ENCODE peak calls at places on chromosomes 1 and 21, in nine cellular contexts. C is aorta; O is tibial nerve; F is CD4-positive, CD25-positive, alpha-beta regulatory T cell; A is pancreas; E is ovary; T is tibial artery; Z is stomach; L is lower lobe of right lung. R is an unnamed sample. For H3K36me3, the result is how much of the 10 kb centered on the place peaks cover.

GRCh38 chr1:181398544-181398943 is 84.8 kb upstream of the CACNA1E start:
- DNase-seq in L (no peak), E (no peak), F (no peak), O (no peak), A (no peak), Z (no peak), C (no peak), T (no peak), R (peak)

GRCh38 chr1:207025144-207025880 is 7.2 kb downstream of the C1orf116 start:
- DNase-seq in F (no peak), C (no peak), E (no peak), O (no peak), T (no peak), L (peak), Z (peak), A (no peak), R (no peak)

GRCh38 chr21:45867671-45868081 is 113.9 kb upstream of the COL6A1 start:
- DNase-seq in Z (peak), E (no peak), O (no peak), L (peak), F (no peak), A (no peak), T (peak), C (peak), R (no peak)

GRCh38 chr1:235923466-235924008 is 56.8 kb upstream of the LYST start:
- DNase-seq in Z (no peak), F (peak), A (no peak), L (no peak), C (no peak), O (no peak), T (no peak), E (no peak), R (no peak)

GRCh38 chr1:55155522-55155921 is 59.6 kb downstream of the USP24 start:
- DNase-seq in C (no peak), T (peak), E (no peak), A (peak), L (peak), Z (peak), F (no peak), O (peak), R (no peak)

GRCh38 chr1:239719642-239720258 is 333.4 kb downstream of the CHRM3 start:
- DNase-seq in O (no peak), A (no peak), C (no peak), L (no peak), F (peak), E (no peak), Z (no peak), T (no peak), R (no peak)

GRCh38 chr1:18241932-18242331 is 134.3 kb downstream of the IGSF21 start:
- DNase-seq in A (no peak), E (no peak), L (no peak), O (no peak), Z (no peak), F (no peak), T (no peak), C (no peak), R (no peak)

GRCh38 chr1:161932668-161933067 is 91.0 kb downstream of the OLFML2B start:
- DNase-seq in C (no peak), L (no peak), O (peak), Z (no peak), F (no peak), E (no peak), T (peak), A (no peak), R (no peak)

GRCh38 chr1:202072211-202072610 is 50.5 kb upstream of the GPR37L1 start:
- DNase-seq in E (no peak), O (no peak), L (no peak), Z (peak), C (no peak), F (no peak), A (no peak), T (no peak), R (no peak)

GRCh38 chr1:1455366-1455884 is 5.9 kb downstream of the ATAD3C start:
- DNase-seq in L (no peak), Z (no peak), E (no peak), C (no peak), O (no peak), F (no peak), A (no peak), T (no peak), R (no peak)

GRCh38 chr1:79663916-79664315 is 657.4 kb upstream of the ADGRL4 start:
- DNase-seq in O (no peak), F (no peak), C (no peak), E (no peak), Z (no peak), T (no peak), L (no peak), A (no peak), R (no peak)

GRCh38 chr1:187842406-187843165 is 1013.8 kb downstream of the PLA2G4A start:
- DNase-seq in L (no peak), A (no peak), O (no peak), C (peak), E (no peak), F (no peak), T (no peak), Z (no peak), R (no peak)

GRCh38 chr1:156134716-156135435 is 18.5 kb upstream of the SEMA4A start:
- DNase-seq in E (peak), A (no peak), F (no peak), O (no peak), T (no peak), C (no peak), Z (no peak), L (no peak), R (no peak)

GRCh38 chr1:221845650-221846371 is 103.9 kb upstream of the DUSP10 start:
- DNase-seq in C (no peak), Z (peak), L (no peak), F (no peak), O (no peak), T (peak), E (no peak), A (peak), R (no peak)

GRCh38 chr1:223683586-223684487 is 18.3 kb upstream of the CAPN8 start:
- DNase-seq in F (peak), T (no peak), C (no peak), E (peak), O (peak), Z (peak), A (peak), L (no peak), R (no peak)

GRCh38 chr1:221858758-221859157 is 116.9 kb upstream of the DUSP10 start:
- DNase-seq in F (no peak), Z (no peak), C (no peak), E (no peak), L (no peak), A (no peak), T (no peak), O (no peak), R (no peak)

GRCh38 chr1:151837197-151837596 is 2.4 kb downstream of the C2CD4D start:
- DNase-seq in E (no peak), Z (no peak), L (no peak), A (no peak), C (no peak), F (peak), T (no peak), O (no peak), R (no peak)

GRCh38 chr1:59691261-59691660 is 123.5 kb upstream of the HOOK1 start:
- DNase-seq in L (no peak), A (no peak), Z (no peak), E (peak), O (peak), C (no peak), T (peak), F (no peak), R (no peak)

GRCh38 chr1:55286851-55287602 is 71.9 kb upstream of the USP24 start:
- DNase-seq in C (no peak), E (no peak), F (no peak), Z (no peak), A (no peak), O (no peak), T (no peak), L (no peak), R (no peak)

GRCh38 chr1:61539720-61540462 is 185.1 kb downstream of the TM2D1 start:
- DNase-seq in T (peak), F (no peak), L (no peak), Z (no peak), A (no peak), O (no peak), E (peak), C (no peak), R (no peak)

GRCh38 chr1:209871430-209871829 is 43.7 kb downstream of the UTP25 start:
- DNase-seq in C (no peak), O (no peak), T (no peak), A (no peak), L (no peak), F (no peak), Z (no peak), E (no peak), R (no peak)

GRCh38 chr1:218374972-218375371 is 29.8 kb downstream of the TGFB2 start:
- DNase-seq in O (no peak), C (no peak), L (no peak), Z (no peak), E (no peak), T (no peak), A (no peak), F (no peak), R (no peak)

GRCh38 chr21:45326834-45327457 is 39.3 kb upstream of the POFUT2 start:
- DNase-seq in C (peak), A (no peak), F (no peak), Z (no peak), T (no peak), E (no peak), L (peak), O (no peak), R (no peak)

GRCh38 chr1:211280910-211281309 is 21.7 kb downstream of the RCOR3 start:
- DNase-seq in A (no peak), C (no peak), O (no peak), Z (no peak), L (no peak), T (no peak), E (no peak), F (no peak), R (no peak)

GRCh38 chr1:176206006-176206960 is 803 bp downstream of the COP1 start:
- DNase-seq in O (peak), T (no peak), L (peak), E (peak), F (peak), C (peak), A (peak), Z (peak), R (no peak)

GRCh38 chr1:220528679-220529529 is 968 bp downstream of the MARK1 start:
- DNase-seq in Z (no peak), A (no peak), O (peak), L (no peak), T (peak), C (peak), E (peak), F (no peak), R (peak)

GRCh38 chr1:57987507-57987906 is 559.0 kb downstream of the OMA1 start:
- DNase-seq in Z (no peak), F (no peak), A (no peak), T (no peak), O (no peak), E (no peak), L (no peak), C (no peak), R (no peak)

GRCh38 chr1:33653226-33653625 is 180.8 kb downstream of the ZSCAN20 start:
- DNase-seq in A (peak), L (no peak), C (no peak), O (no peak), E (no peak), F (no peak), Z (no peak), T (no peak), R (no peak)

GRCh38 chr1:28582248-28582615 is 9.8 kb upstream of the RAB42 start:
- DNase-seq in O (no peak), T (peak), Z (no peak), F (no peak), C (no peak), L (no peak), A (no peak), E (peak), R (no peak)

GRCh38 chr1:221887091-221887746 is 145.3 kb upstream of the DUSP10 start:
- DNase-seq in O (peak), C (peak), E (no peak), A (peak), F (no peak), Z (peak), T (peak), L (peak), R (no peak)

DNA sequence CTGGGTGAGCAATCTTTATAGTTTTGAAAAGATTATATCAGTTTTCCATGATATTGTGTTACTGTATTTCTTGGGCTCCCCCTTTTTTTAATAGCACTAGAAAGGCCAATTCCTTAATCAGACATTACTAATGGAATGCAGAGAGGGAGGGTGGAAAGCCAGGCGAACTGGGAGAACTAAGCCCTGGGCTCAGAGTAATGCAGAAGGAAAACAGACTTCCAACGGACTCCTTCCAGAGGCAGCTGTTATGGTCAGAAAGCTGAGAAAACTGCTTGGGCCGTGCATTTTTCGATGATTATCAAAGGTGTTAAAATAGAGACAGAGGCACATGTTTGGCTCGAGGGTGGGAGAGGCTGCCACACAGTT is 206.4 kb downstream of the FOXD2 start:
- DNase-seq in T (no peak), C (no peak), F (no peak), A (no peak), O (no peak), Z (no peak), E (no peak), L (no peak), R (no peak)
- H3K36me3 ChIP-seq in T (under half), C (under half), F (under half), A (under half), O (under half), Z (under half), E (under half), L (under half), R (under half)

DNA sequence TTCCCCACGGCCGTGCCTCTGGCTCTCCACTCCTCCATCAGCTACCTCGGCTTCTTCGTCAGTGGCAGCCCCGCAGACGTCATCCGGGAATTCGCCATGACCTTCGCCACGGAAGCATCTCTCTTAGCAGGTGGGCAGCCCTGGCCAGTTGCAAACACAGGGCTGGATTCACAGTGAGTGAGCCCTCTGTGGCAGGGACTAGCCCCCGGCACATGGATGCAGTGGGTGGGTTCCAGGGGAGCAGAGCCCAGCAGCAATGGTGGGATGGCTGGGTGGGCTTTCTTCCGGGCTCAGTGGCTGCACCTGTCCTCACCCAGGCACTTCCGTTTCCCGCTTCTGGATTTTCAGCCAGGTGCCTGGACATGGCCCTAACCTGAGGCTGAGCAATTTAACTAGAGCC is 9.4 kb downstream of the UBASH3A start:
- DNase-seq in C (no peak), L (no peak), E (no peak), F (no peak), O (no peak), A (no peak), Z (no peak), T (no peak), R (no peak)
- H3K36me3 ChIP-seq in C (under half), L (under half), E (under half), F (half or more), O (under half), A (under half), Z (under half), T (under half), R (under half)

GRCh38 chr1:205610036-205610435 is 21.8 kb downstream of the ELK4 start:
- DNase-seq in O (no peak), E (no peak), C (no peak), F (no peak), A (no peak), T (no peak), L (no peak), Z (no peak), R (no peak)
- H3K36me3 ChIP-seq in O (under half), E (under half), C (under half), F (under half), A (under half), T (under half), L (under half), Z (half or more), R (under half)

GRCh38 chr1:20770314-20771087 is 16.6 kb downstream of the HP1BP3 start:
- DNase-seq in T (no peak), O (no peak), L (no peak), F (no peak), A (no peak), C (no peak), E (no peak), Z (no peak), R (no peak)

GRCh38 chr1:20771780-20772179 is 15.3 kb downstream of the HP1BP3 start:
- DNase-seq in Z (no peak), F (no peak), L (no peak), C (no peak), E (no peak), O (no peak), T (no peak), A (no peak), R (no peak)

DNA sequence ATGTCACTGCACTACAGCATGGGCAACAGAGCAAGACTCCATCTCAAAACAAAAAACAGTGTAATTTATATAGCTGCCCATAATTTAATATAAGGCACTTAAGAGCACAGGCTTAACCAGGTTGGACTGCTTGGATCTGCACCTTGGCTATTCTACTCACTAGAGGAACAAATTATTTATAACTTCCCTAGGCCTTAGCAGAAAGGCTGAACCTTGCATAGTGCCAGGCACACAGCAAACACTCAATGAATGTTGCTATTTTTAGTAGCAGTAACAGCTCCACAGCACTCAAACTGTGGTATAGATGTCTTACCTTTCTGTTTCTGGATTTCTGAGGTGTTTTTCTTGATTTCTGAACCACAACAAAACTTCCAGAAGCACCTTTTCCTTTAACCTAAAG is 19.8 kb downstream of the HP1BP3 start:
- DNase-seq in T (no peak), O (no peak), Z (no peak), F (no peak), E (no peak), L (no peak), A (no peak), C (no peak), R (no peak)
- H3K36me3 ChIP-seq in T (half or more), O (half or more), Z (half or more), F (half or more), E (under half), L (half or more), A (under half), C (under half), R (under half)

GRCh38 chr1:81949421-81949820 is 148.7 kb downstream of the ADGRL2 start:
- DNase-seq in C (no peak), Z (no peak), L (no peak), A (no peak), E (no peak), F (no peak), T (no peak), O (no peak), R (no peak)

GRCh38 chr1:81950037-81950436 is 149.3 kb downstream of the ADGRL2 start:
- DNase-seq in O (no peak), L (no peak), Z (no peak), C (no peak), T (no peak), F (no peak), A (no peak), E (no peak), R (no peak)

GRCh38 chr1:81950845-81951244 is 150.1 kb downstream of the ADGRL2 start:
- DNase-seq in O (no peak), L (no peak), C (no peak), A (no peak), F (no peak), T (no peak), E (no peak), Z (no peak), R (no peak)

DNA sequence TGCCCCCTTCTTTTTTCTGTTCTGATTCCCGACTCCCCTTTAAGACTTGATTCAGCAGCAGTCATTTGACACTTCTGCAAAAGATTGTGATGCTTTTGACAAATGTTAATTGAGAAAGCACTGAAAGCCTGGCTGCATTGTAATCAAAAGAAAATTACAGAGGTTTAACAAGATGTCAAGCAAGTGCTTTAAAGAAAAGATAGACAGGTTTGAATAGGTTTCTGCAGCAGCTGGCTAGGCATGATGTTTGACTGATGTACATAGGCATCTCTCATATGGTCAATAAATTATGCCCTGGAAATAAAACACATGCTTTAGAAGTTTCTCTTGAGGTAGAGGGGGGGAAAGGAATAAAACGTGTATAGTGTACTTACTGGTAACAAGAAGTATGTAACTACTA is 147.8 kb downstream of the ADGRL2 start:
- DNase-seq in F (no peak), Z (no peak), O (no peak), E (no peak), C (no peak), L (no peak), T (no peak), A (no peak), R (no peak)
- H3K36me3 ChIP-seq in F (under half), Z (under half), O (under half), E (under half), C (under half), L (under half), T (under half), A (under half), R (under half)

GRCh38 chr1:24917327-24918074 is 12.6 kb downstream of the RUNX3 start:
- DNase-seq in C (no peak), E (no peak), F (no peak), A (no peak), O (no peak), Z (no peak), L (no peak), T (no peak), R (no peak)
- H3K36me3 ChIP-seq in C (under half), E (under half), F (half or more), A (under half), O (under half), Z (under half), L (under half), T (under half), R (half or more)

DNA sequence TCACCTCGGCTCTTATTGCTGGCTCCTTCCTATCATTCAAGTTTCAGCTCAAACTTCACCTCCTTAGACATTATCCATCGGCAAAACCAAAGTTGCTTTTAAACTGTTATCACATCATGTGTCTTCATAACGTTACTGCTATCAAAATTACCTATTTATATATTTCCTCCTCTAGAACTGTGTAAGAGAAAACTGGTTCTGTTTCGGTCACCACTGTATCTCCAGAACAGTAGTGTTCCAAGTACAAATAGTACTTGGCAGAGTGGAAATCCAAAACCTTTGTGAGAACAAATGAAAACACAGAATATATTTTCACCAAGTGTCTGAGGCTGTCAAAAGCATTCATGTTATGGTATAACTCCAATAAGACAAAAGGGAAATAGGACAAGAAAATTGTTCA is 9.1 kb downstream of the ZRANB2 start:
- DNase-seq in O (no peak), T (no peak), C (no peak), E (no peak), Z (no peak), A (no peak), F (no peak), L (no peak), R (no peak)
- H3K36me3 ChIP-seq in O (half or more), T (half or more), C (under half), E (under half), Z (half or more), A (half or more), F (half or more), L (half or more), R (under half)

GRCh38 chr1:154582885-154583284 is 15.3 kb downstream of the CHRNB2 start:
- DNase-seq in L (no peak), E (no peak), T (no peak), Z (no peak), A (no peak), F (no peak), C (no peak), O (no peak), R (no peak)
- H3K36me3 ChIP-seq in L (half or more), E (under half), T (half or more), Z (half or more), A (half or more), F (half or more), C (under half), O (half or more), R (half or more)

DNA sequence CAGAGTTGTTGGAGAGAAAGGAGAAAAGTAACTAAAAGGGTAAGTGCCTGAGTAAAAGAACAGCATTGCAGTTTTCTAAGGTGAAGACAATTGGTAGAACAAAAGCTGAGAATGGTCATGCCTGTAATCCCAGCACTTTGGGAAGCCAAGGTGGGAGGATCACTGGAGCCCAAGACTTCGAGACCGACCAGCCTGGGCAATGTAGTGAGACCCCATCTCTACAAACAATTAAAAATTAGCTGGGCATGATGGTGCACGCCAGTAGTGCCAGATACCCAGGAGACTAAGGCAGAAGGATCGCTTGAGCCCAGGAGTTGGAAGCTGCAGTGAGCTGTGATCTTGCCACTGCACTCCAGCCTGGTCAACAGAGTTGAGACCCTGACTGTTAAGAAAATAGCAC is 15.2 kb upstream of the PGD start:
- DNase-seq in A (no peak), L (no peak), E (no peak), C (peak), Z (no peak), O (no peak), T (no peak), F (no peak), R (no peak)
- H3K36me3 ChIP-seq in A (under half), L (under half), E (under half), C (under half), Z (under half), O (under half), T (under half), F (under half), R (under half)